ENCODE peak calls at places on chromosomes 11 and 22, in ten cellular contexts. O, F, D, C, A, Z, B, G, X and J are unnamed samples.

GRCh38 chr11:20070459-20070858 is 89.8 kb downstream of the DBX1 start:
- DNase-seq in O (no peak), F (no peak), D (no peak), C (no peak), A (no peak), Z (no peak), B (no peak), G (no peak), X (no peak), J (no peak)

GRCh38 chr11:9787981-9788521 is 124.2 kb downstream of the SWAP70 start:
- DNase-seq in O (peak), F (no peak), D (peak), C (no peak), A (peak), Z (no peak), B (no peak), G (peak), X (no peak), J (no peak)

GRCh38 chr11:88414385-88414861 is 76.9 kb upstream of the CTSC start:
- DNase-seq in O (peak), F (no peak), D (no peak), C (peak), A (no peak), Z (peak), B (no peak), G (peak), X (no peak), J (peak)

GRCh38 chr11:12090061-12090572 is 20.3 kb upstream of the MICAL2 start:
- DNase-seq in O (no peak), F (peak), D (no peak), C (no peak), A (no peak), Z (no peak), B (peak), G (peak), X (no peak), J (no peak)

GRCh38 chr11:135074397-135074998 is 662.5 kb upstream of the B3GAT1 start:
- DNase-seq in O (no peak), F (no peak), D (no peak), C (no peak), A (no peak), Z (no peak), B (no peak), G (no peak), X (no peak), J (no peak)

GRCh38 chr22:20508815-20509271 is 1.4 kb downstream of the MED15 start:
- DNase-seq in O (no peak), F (no peak), D (no peak), C (peak), A (no peak), Z (no peak), B (no peak), G (no peak), X (no peak), J (no peak)

GRCh38 chr22:45310331-45311032 is 748 bp downstream of the FAM118A start:
- DNase-seq in O (no peak), F (no peak), D (peak), C (peak), A (no peak), Z (no peak), B (no peak), G (no peak), X (no peak), J (no peak)

GRCh38 chr11:59368238-59369022 is 9.7 kb downstream of the OR5AN1 start:
- DNase-seq in O (no peak), F (no peak), D (no peak), C (no peak), A (no peak), Z (no peak), B (no peak), G (no peak), X (no peak), J (no peak)

GRCh38 chr22:32700186-32700882 is 101.2 kb upstream of the TIMP3 start:
- DNase-seq in O (no peak), F (no peak), D (no peak), C (no peak), A (no peak), Z (no peak), B (no peak), G (no peak), X (no peak), J (no peak)

GRCh38 chr22:17853066-17853465 is 78.8 kb upstream of the BID start:
- DNase-seq in O (no peak), F (no peak), D (no peak), C (no peak), A (no peak), Z (no peak), B (no peak), G (no peak), X (no peak), J (no peak)

GRCh38 chr11:61567286-61568061 is 13.4 kb downstream of the SYT7 start:
- DNase-seq in O (peak), F (peak), D (peak), C (peak), A (peak), Z (peak), B (peak), G (peak), X (peak), J (peak)

GRCh38 chr11:63906087-63906486 is 10.9 kb downstream of the RCOR2 start:
- DNase-seq in O (no peak), F (no peak), D (no peak), C (no peak), A (no peak), Z (no peak), B (no peak), G (no peak), X (no peak), J (no peak)

GRCh38 chr11:120601566-120601965 is 90.0 kb downstream of the GRIK4 start:
- DNase-seq in O (no peak), F (no peak), D (no peak), C (no peak), A (no peak), Z (no peak), B (no peak), G (peak), X (no peak), J (no peak)

GRCh38 chr11:89456681-89457080 is 34.5 kb downstream of the NOX4 start:
- DNase-seq in O (no peak), F (no peak), D (no peak), C (no peak), A (no peak), Z (no peak), B (no peak), G (no peak), X (no peak), J (no peak)

GRCh38 chr22:49768511-49768910 is 59.2 kb downstream of the BRD1 start:
- DNase-seq in O (peak), F (no peak), D (no peak), C (no peak), A (no peak), Z (no peak), B (peak), G (no peak), X (no peak), J (no peak)

GRCh38 chr11:105092255-105093239 is 47.0 kb downstream of the CARD18 start:
- DNase-seq in O (no peak), F (no peak), D (no peak), C (no peak), A (no peak), Z (no peak), B (no peak), G (peak), X (no peak), J (no peak)